ENCODE peak calls at places on chromosomes 2 and 18, in six cellular contexts. F is CD8-positive, alpha-beta memory T cell; J is amniotic stem cell; L is heart right ventricle; K is HEK293T; N is colonic mucosa. O is an unnamed sample.

GRCh38 chr2:237685408-237685807 is 58.0 kb downstream of the LRRFIP1 start:
- DNase-seq in F (no peak), J (no peak), L (no peak), K (no peak), N (no peak), O (no peak)

GRCh38 chr18:26646897-26647296 is 98.5 kb upstream of the KCTD1 start:
- DNase-seq in F (no peak), J (no peak), L (no peak), K (no peak), N (no peak), O (no peak)

GRCh38 chr2:62505649-62506420 is at the start of gene TMEM17:
- DNase-seq in F (no peak), J (peak), L (peak), K (peak), N (peak), O (peak)

GRCh38 chr18:73007195-73007934 is 139.6 kb upstream of the NETO1 start:
- DNase-seq in F (no peak), J (no peak), L (no peak), K (no peak), N (no peak), O (no peak)

GRCh38 chr2:24642351-24642750 is 150.8 kb downstream of the PTRHD1 start:
- DNase-seq in F (no peak), J (no peak), L (no peak), K (no peak), N (no peak), O (no peak)

GRCh38 chr2:236919209-236919608 is 166.5 kb upstream of the COPS8 start:
- DNase-seq in F (no peak), J (no peak), L (no peak), K (no peak), N (no peak), O (no peak)

GRCh38 chr18:5285326-5285725 is 10.2 kb downstream of the ZBTB14 start:
- DNase-seq in F (no peak), J (no peak), L (no peak), K (no peak), N (no peak), O (no peak)

GRCh38 chr2:100339823-100340222 is 17.5 kb upstream of the LONRF2 start:
- DNase-seq in F (no peak), J (no peak), L (no peak), K (no peak), N (no peak), O (no peak)

GRCh38 chr2:111071480-111072143 is 49.1 kb upstream of the BCL2L11 start:
- DNase-seq in F (no peak), J (peak), L (no peak), K (no peak), N (no peak), O (peak)

GRCh38 chr18:32469691-32470131 is 971 bp downstream of the GAREM1 start:
- DNase-seq in F (no peak), J (no peak), L (no peak), K (peak), N (peak), O (no peak)

GRCh38 chr2:146634256-146635068 is 1210.4 kb upstream of the ACVR2A start:
- DNase-seq in F (no peak), J (no peak), L (no peak), K (no peak), N (no peak), O (no peak)

GRCh38 chr2:72625359-72625758 is 200.5 kb downstream of the EXOC6B start:
- DNase-seq in F (no peak), J (no peak), L (no peak), K (no peak), N (no peak), O (no peak)

GRCh38 chr2:39158351-39158750 is 37.5 kb upstream of the SOS1 start:
- DNase-seq in F (no peak), J (no peak), L (no peak), K (no peak), N (no peak), O (no peak)

GRCh38 chr2:229815858-229816257 is 101.5 kb upstream of the DNER start:
- DNase-seq in F (no peak), J (peak), L (no peak), K (no peak), N (no peak), O (no peak)

GRCh38 chr2:41932241-41933034 is 115.4 kb upstream of the PKDCC start:
- DNase-seq in F (no peak), J (no peak), L (peak), K (no peak), N (peak), O (peak)

GRCh38 chr18:49227456-49227855 is 233.0 kb downstream of the DYM start:
- DNase-seq in F (peak), J (no peak), L (no peak), K (no peak), N (peak), O (no peak)

GRCh38 chr2:37468139-37468538 is 123.7 kb downstream of the QPCT start:
- DNase-seq in F (no peak), J (no peak), L (no peak), K (no peak), N (no peak), O (no peak)

GRCh38 chr2:37856101-37856751 is 68.9 kb upstream of the RMDN2 start:
- DNase-seq in F (no peak), J (no peak), L (peak), K (no peak), N (no peak), O (no peak)

GRCh38 chr2:219406861-219407230 is 11.3 kb upstream of the DES start:
- DNase-seq in F (no peak), J (peak), L (peak), K (no peak), N (no peak), O (peak)

GRCh38 chr2:201234167-201235139 is 25.9 kb upstream of the CASP8 start:
- DNase-seq in F (no peak), J (no peak), L (no peak), K (no peak), N (no peak), O (no peak)

GRCh38 chr2:202771741-202772470 is 99.7 kb downstream of the ICA1L start:
- DNase-seq in F (no peak), J (no peak), L (no peak), K (no peak), N (no peak), O (no peak)

GRCh38 chr2:37315364-37315763 is 9.3 kb downstream of the PRKD3 start:
- DNase-seq in F (no peak), J (no peak), L (no peak), K (no peak), N (no peak), O (no peak)

GRCh38 chr2:112869258-112869842 is 32.8 kb upstream of the IL1B start:
- DNase-seq in F (no peak), J (peak), L (peak), K (peak), N (peak), O (peak)

GRCh38 chr2:73939419-73939818 is 12.7 kb downstream of the DGUOK start:
- DNase-seq in F (no peak), J (no peak), L (no peak), K (no peak), N (no peak), O (no peak)

GRCh38 chr18:3305354-3305762 is 43.4 kb downstream of the MYL12B start:
- DNase-seq in F (peak), J (peak), L (no peak), K (no peak), N (no peak), O (peak)

GRCh38 chr2:172877826-172878225 is 142.2 kb downstream of the RAPGEF4 start:
- DNase-seq in F (no peak), J (no peak), L (no peak), K (no peak), N (no peak), O (no peak)

GRCh38 chr2:109736177-109736827 is 57.8 kb upstream of the RGPD5 start:
- DNase-seq in F (no peak), J (no peak), L (no peak), K (peak), N (peak), O (peak)

GRCh38 chr2:237875234-237876055 is 16.0 kb downstream of the RAMP1 start:
- DNase-seq in F (no peak), J (no peak), L (no peak), K (no peak), N (no peak), O (no peak)

GRCh38 chr2:72953976-72954375 is 36.7 kb downstream of the EMX1 start:
- DNase-seq in F (peak), J (no peak), L (no peak), K (no peak), N (no peak), O (no peak)

GRCh38 chr18:2846638-2847340 is at the start of gene EMILIN2:
- DNase-seq in F (peak), J (no peak), L (peak), K (peak), N (peak), O (peak)

GRCh38 chr2:26692814-26693286 is 328 bp downstream of the KCNK3 start:
- DNase-seq in F (no peak), J (no peak), L (no peak), K (peak), N (no peak), O (no peak)

O was measured in SJSA1.